ENCODE peak calls at places on chromosome 4, in four cellular contexts. V is suprapubic skin, W is GM23248, S is colonic mucosa. X is an unnamed sample.
A peak's percentile ranks its signal among the peaks of the same experiment; 100 is the strongest.

GRCh38 chr4:20428410-20429160 is 176.9 kb downstream of the SLIT2 start:
- DNase-seq in V (no peak), W (peak; percentile 51), S (no peak), X (no peak)

GRCh38 chr4:15765910-15766703 is 12.0 kb upstream of the CD38 start:
- DNase-seq in V (no peak), W (no peak), S (peak; percentile 27), X (peak; percentile 46)

GRCh38 chr4:185534534-185534849 is 815 bp downstream of the PDLIM3 start:
- DNase-seq in V (no peak), W (no peak), S (no peak), X (no peak)

GRCh38 chr4:101701551-101701950 is 89.0 kb upstream of the BANK1 start:
- DNase-seq in V (no peak), W (no peak), S (no peak), X (no peak)

GRCh38 chr4:121189811-121190210 is 25.7 kb upstream of the TNIP3 start:
- DNase-seq in V (no peak), W (no peak), S (no peak), X (peak; percentile 53)

GRCh38 chr4:37816006-37816405 is 10.5 kb upstream of the PGM2 start:
- DNase-seq in V (no peak), W (no peak), S (no peak), X (peak; percentile 10)

GRCh38 chr4:76758290-76758882 is 139.6 kb downstream of the SOWAHB start:
- DNase-seq in V (no peak), W (peak; percentile 86), S (no peak), X (no peak)

GRCh38 chr4:153651041-153651960 is 32.8 kb upstream of the TLR2 start:
- DNase-seq in V (no peak), W (peak; percentile 59), S (no peak), X (no peak)

GRCh38 chr4:99317354-99317753 is 3.8 kb downstream of the ADH1B start:
- DNase-seq in V (no peak), W (no peak), S (no peak), X (no peak)

GRCh38 chr4:138218976-138219375 is 23.2 kb downstream of the SLC7A11 start:
- DNase-seq in V (no peak), W (no peak), S (no peak), X (no peak)

GRCh38 chr4:108762559-108763225 is at the start of gene ETNPPL:
- DNase-seq in V (no peak), W (peak; percentile 41), S (peak; percentile 19), X (no peak)

GRCh38 chr4:105306158-105306781 is 159.6 kb downstream of the TET2 start:
- DNase-seq in V (no peak), W (peak; percentile 2), S (no peak), X (no peak)

GRCh38 chr4:88743696-88744095 is 46.1 kb upstream of the NAP1L5 start:
- DNase-seq in V (no peak), W (peak; percentile 81), S (no peak), X (no peak)

GRCh38 chr4:161936625-161937133 is 227.1 kb downstream of the FSTL5 start:
- DNase-seq in V (no peak), W (peak; percentile 2), S (no peak), X (no peak)

GRCh38 chr4:113404846-113405245 is 355.4 kb downstream of the ANK2 start:
- DNase-seq in V (no peak), W (no peak), S (no peak), X (no peak)

GRCh38 chr4:113683143-113683542 is 78.4 kb downstream of the CAMK2D start:
- DNase-seq in V (no peak), W (no peak), S (no peak), X (peak; percentile 57)

GRCh38 chr4:129138762-129139496 is 43.0 kb downstream of the C4orf33 start:
- DNase-seq in V (no peak), W (no peak), S (no peak), X (no peak)

GRCh38 chr4:143215873-143216272 is 31.2 kb downstream of the USP38 start:
- DNase-seq in V (no peak), W (no peak), S (no peak), X (no peak)

GRCh38 chr4:130712038-130712437 is 1616.1 kb downstream of the C4orf33 start:
- DNase-seq in V (no peak), W (no peak), S (no peak), X (no peak)

GRCh38 chr4:104743141-104743748 is 248.6 kb upstream of the CXXC4 start:
- DNase-seq in V (no peak), W (no peak), S (no peak), X (no peak)

GRCh38 chr4:145954924-145955339 is 16.3 kb upstream of the ZNF827 start:
- DNase-seq in V (no peak), W (peak; percentile 80), S (peak; percentile 57), X (no peak)

DNA sequence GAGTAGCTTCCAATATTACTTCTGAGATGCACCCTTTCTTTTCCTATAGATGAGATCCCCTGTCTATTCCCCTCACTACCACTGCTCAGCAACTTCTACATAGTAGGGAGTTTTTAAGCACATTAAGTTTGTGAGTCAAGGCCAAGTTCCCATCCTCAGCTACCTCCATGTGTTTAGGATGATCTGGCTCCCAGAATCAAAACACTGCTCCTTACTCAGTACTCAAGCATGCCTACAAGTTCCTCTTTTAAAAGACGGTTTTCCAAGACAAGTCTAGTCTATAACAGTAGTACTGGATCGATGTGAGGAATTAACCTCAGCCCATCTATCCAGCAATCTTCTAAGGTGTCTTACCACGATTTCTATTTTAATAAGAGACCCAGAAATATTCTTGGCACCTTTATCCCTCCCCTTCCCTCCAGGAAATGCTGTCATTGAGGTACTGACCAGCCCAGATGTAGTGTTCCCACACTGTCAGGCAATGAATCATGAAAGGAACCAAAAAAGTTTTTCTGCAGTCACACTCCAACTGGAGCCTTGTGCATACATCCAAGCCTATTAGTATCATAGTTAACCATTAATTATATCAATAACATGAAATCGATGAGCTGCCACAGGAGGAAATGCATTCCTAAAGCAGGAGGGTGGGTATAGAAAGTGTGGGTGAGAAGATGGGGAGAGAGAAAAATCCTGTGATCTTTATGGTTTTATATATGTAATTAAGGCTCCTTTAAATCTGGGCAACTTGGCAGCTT is 29.6 kb downstream of the AREG start:
- DNase-seq in V (no peak), W (peak; percentile 54), S (peak; percentile 22), X (no peak)
- H3K27ac ChIP-seq in V (no peak overlapping the region), W (peak overlapping the region; percentile 32), S (no peak overlapping the region), X (no peak overlapping the region)

GRCh38 chr4:82043809-82044137 is 330.0 kb downstream of the HNRNPD start:
- DNase-seq in V (no peak), W (no peak), S (no peak), X (no peak)

GRCh38 chr4:82045267-82045666 is 328.5 kb downstream of the HNRNPD start:
- DNase-seq in V (no peak), W (no peak), S (no peak), X (no peak)

GRCh38 chr4:82043081-82043808 is 330.5 kb downstream of the HNRNPD start:
- DNase-seq in V (no peak), W (peak; percentile 2), S (peak; percentile 32), X (no peak)

GRCh38 chr4:82042042-82042441 is 331.7 kb downstream of the HNRNPD start:
- DNase-seq in V (no peak), W (no peak), S (no peak), X (no peak)

GRCh38 chr4:82044141-82044993 is 329.4 kb downstream of the HNRNPD start:
- DNase-seq in V (peak; percentile 79), W (peak; percentile 71), S (peak; percentile 40), X (no peak)
- H3K27ac ChIP-seq in V (no peak overlapping the region), W (no peak overlapping the region), S (no peak overlapping the region), X (no peak overlapping the region)

DNA sequence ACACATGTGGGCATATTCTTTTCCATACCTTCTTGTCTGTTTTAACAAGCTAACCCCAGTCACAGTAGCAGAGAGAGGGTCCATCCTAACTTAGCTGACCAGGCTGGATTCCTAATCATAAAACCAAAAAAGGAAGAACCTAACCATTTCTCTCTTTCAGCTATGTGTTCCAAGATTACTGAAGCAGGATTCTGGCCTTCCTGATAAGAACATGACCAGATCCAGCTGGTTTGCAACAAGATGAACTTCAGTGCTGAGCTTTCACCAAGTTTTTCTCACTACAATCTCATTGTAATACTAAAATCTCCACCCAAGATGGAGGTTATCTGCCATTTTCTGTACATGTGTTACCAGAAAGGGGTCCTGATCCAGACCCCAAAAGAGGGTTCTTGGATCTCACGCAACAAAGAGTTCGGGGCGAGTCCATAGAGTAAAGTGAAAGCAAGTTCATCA is 20.4 kb upstream of the UBA6 start:
- DNase-seq in V (no peak), W (no peak), S (no peak), X (no peak)
- H3K27ac ChIP-seq in V (peak overlapping the region; percentile 41), W (no peak overlapping the region), S (no peak overlapping the region), X (no peak overlapping the region)

GRCh38 chr4:30721353-30722091 is 1.4 kb downstream of the PCDH7 start:
- DNase-seq in V (no peak), W (peak; percentile 37), S (peak; percentile 22), X (no peak)
- H3K27ac ChIP-seq in V (no peak overlapping the region), W (no peak overlapping the region), S (no peak overlapping the region), X (no peak overlapping the region)

DNA sequence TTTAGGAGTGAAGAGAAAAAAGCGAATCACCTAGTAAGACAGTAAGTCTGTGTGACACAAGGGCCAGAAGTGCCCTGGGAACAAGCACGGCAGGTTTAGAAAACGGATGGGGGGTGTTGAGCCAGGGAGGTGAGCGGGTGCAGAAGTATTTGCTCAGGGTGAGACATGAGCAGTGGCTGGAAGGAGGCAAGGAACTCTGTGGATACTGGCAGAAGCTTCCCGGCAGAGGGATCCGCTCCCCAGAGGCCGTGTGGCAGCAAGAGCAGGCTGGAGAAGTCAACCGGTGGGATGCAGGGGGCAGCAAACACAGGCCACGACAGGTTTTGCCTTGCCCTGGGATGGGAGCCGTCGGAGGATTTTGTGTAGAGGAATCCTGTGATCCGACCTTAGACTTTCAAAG is 2.3 kb upstream of the UVSSA start:
- DNase-seq in V (no peak), W (peak; percentile 11), S (no peak), X (no peak)
- H3K27ac ChIP-seq in V (no peak overlapping the region), W (no peak overlapping the region), S (no peak overlapping the region), X (no peak overlapping the region)

DNA sequence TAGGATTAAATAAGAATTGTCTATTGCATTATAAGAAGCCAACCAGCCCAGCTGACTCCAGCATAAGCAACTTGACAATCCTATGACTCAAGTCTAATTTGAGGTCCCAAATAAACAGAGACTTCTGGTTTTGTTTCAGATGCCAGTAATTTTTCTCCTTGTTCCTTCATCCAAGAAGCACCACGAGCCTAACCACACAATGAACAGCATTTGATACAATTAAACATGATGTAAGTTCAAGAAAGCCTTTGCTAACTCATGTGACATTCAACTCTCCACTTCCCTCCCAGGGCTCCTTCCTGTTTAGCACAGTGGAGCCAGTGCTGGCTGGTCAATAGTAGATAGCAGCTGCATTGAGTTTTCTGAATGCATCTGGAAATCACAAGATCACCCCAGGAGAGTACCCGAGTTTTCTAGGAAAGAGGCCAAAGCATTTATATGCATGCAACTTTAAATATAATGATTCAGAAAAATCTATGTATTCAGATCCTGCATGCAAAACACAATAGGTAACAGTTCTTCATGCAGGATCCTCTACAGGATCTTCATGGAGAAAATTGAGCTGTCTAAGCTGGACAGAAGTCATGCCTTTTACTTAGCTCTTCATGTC is 206.3 kb downstream of the ARHGAP24 start:
- DNase-seq in V (no peak), W (peak; percentile 92), S (peak; percentile 33), X (no peak)
- H3K27ac ChIP-seq in V (peak overlapping the region; percentile 50), W (peak overlapping the region; percentile 76), S (no peak overlapping the region), X (no peak overlapping the region)

X was measured in CD4-positive, alpha-beta T cell.